ENCODE peak calls at places on chromosomes 1 and 21, in ten cellular contexts. R, W, A, C, Z, Q, T, F, M and O are unnamed samples. For H3K27me3, H3K36me3 and H3K4me1, the result is how much of the 10 kb centered on the place peaks cover.

GRCh38 chr1:33561576-33561975 is 89.1 kb downstream of the ZSCAN20 start:
- DNase-seq in Z (no peak), W (no peak), F (no peak), R (no peak), C (no peak), Q (no peak), A (no peak), T (no peak), M (no peak), O (no peak)

GRCh38 chr1:114107474-114108175 is 46.0 kb downstream of the SYT6 start:
- DNase-seq in Z (no peak), A (no peak), F (no peak), W (peak), Q (no peak), T (no peak), M (no peak), R (no peak), C (no peak), O (no peak)

GRCh38 chr1:229102741-229103480 is 168.0 kb upstream of the RAB4A start:
- DNase-seq in Z (no peak), R (no peak), A (no peak), M (no peak), W (no peak), C (no peak), F (no peak), Q (no peak), T (no peak), O (no peak)

GRCh38 chr1:62309906-62310305 is 9.3 kb downstream of the KANK4 start:
- DNase-seq in M (no peak), Z (no peak), A (no peak), R (no peak), T (peak), F (no peak), Q (no peak), C (no peak), W (no peak), O (no peak)

GRCh38 chr1:10835423-10836421 is 39.3 kb upstream of the CASZ1 start:
- DNase-seq in F (peak), M (no peak), W (peak), A (no peak), C (peak), Z (peak), R (no peak), T (peak), Q (peak), O (no peak)

GRCh38 chr1:226575436-226576390 is 27.1 kb downstream of the STUM start:
- DNase-seq in F (no peak), M (peak), Z (no peak), Q (no peak), C (peak), T (peak), R (no peak), W (peak), A (no peak), O (no peak)

GRCh38 chr1:29050141-29050540 is 73.6 kb downstream of the TMEM200B start:
- DNase-seq in Q (no peak), F (no peak), Z (no peak), A (no peak), M (no peak), W (no peak), T (no peak), R (no peak), C (no peak), O (no peak)

GRCh38 chr1:40834968-40835545 is 27.1 kb downstream of the CITED4 start:
- DNase-seq in F (no peak), R (no peak), W (no peak), Z (no peak), Q (no peak), M (peak), C (no peak), A (no peak), T (no peak), O (peak)

GRCh38 chr1:160164121-160164520 is 12.7 kb downstream of the ATP1A4 start:
- DNase-seq in A (no peak), Q (no peak), W (no peak), F (no peak), C (no peak), M (no peak), Z (no peak), T (no peak), R (no peak), O (no peak)

GRCh38 chr1:22255341-22256212 is 112.7 kb upstream of the WNT4 start:
- DNase-seq in A (no peak), R (no peak), T (no peak), Q (no peak), W (no peak), F (peak), C (no peak), Z (no peak), M (no peak), O (no peak)

GRCh38 chr1:209398330-209398991 is 185.1 kb upstream of the CAMK1G start:
- DNase-seq in Z (no peak), F (no peak), C (no peak), Q (no peak), R (peak), M (no peak), A (no peak), W (no peak), T (peak), O (peak)

GRCh38 chr1:209769171-209769904 is 13.5 kb downstream of the TRAF3IP3 start:
- DNase-seq in C (peak), W (peak), M (peak), F (no peak), Z (no peak), Q (no peak), R (peak), T (peak), A (peak), O (peak)

GRCh38 chr1:15347182-15347581 is 62.5 kb upstream of the EFHD2 start:
- DNase-seq in R (no peak), C (no peak), Q (no peak), Z (no peak), F (no peak), T (no peak), A (no peak), W (no peak), M (no peak), O (no peak)

GRCh38 chr1:25927541-25928265 is 21.5 kb upstream of the STMN1 start:
- DNase-seq in M (no peak), R (no peak), Q (no peak), F (no peak), A (no peak), W (no peak), C (no peak), Z (no peak), T (no peak), O (no peak)

GRCh38 chr21:15421521-15421920 is 308.3 kb upstream of the USP25 start:
- DNase-seq in Q (no peak), A (no peak), Z (no peak), C (no peak), R (peak), T (no peak), M (no peak), W (no peak), F (no peak), O (no peak)

GRCh38 chr1:30655672-30656071 is 67.7 kb downstream of the MATN1 start:
- DNase-seq in F (no peak), R (no peak), M (peak), C (no peak), W (no peak), T (no peak), A (no peak), Q (no peak), Z (no peak), O (no peak)

GRCh38 chr1:31795801-31796621 is 19.8 kb downstream of the SPOCD1 start:
- DNase-seq in T (peak), Z (no peak), C (no peak), M (peak), A (no peak), W (no peak), Q (no peak), F (peak), R (no peak), O (peak)

GRCh38 chr1:157073944-157074685 is 25.5 kb downstream of the ETV3L start:
- DNase-seq in A (no peak), W (peak), Q (peak), T (peak), F (peak), R (peak), Z (peak), M (peak), C (peak), O (peak)

GRCh38 chr1:230423936-230424335 is 2.2 kb downstream of the PGBD5 start:
- DNase-seq in W (no peak), A (no peak), R (no peak), C (no peak), M (no peak), F (no peak), Z (no peak), T (no peak), Q (no peak), O (no peak)
- H3K27me3 ChIP-seq in W (half or more), A (under half), R (under half), C (half or more), M (under half), F (half or more), Z (under half), T (half or more), Q (under half), O (under half)

DNA sequence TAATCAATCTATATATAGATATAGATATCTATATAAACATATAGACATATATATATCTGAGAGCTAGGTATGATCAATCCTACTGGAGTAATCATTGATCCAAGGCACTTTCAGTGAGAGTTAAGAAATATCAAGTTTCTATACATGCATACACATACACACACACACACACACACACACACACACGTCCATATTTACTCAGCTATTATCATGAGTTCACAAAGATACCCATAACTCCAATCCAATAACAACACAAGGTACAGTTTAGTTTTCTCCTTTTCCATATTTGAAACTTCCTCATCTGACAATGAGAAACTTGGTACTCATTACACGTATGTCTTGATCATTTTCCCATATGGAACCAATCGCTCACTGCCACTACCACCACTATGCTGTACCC is 27.3 kb upstream of the ZZZ3 start:
- DNase-seq in Q (no peak), M (no peak), F (no peak), T (no peak), R (no peak), C (no peak), W (no peak), A (no peak), Z (no peak), O (no peak)
- H3K36me3 ChIP-seq in Q (under half), M (half or more), F (half or more), T (under half), R (under half), C (half or more), W (half or more), A (under half), Z (under half), O (half or more)

GRCh38 chr1:164261691-164262240 is 297.2 kb upstream of the PBX1 start:
- DNase-seq in F (no peak), W (no peak), A (no peak), C (no peak), R (no peak), M (no peak), Z (no peak), T (no peak), Q (no peak), O (no peak)
- H3K4me1 ChIP-seq in F (under half), W (under half), A (under half), C (under half), R (under half), M (under half), Z (under half), T (under half), Q (under half), O (under half)

GRCh38 chr21:42627527-42628289 is 25.7 kb upstream of the PDE9A start:
- DNase-seq in M (peak), W (peak), A (no peak), F (no peak), R (no peak), C (peak), Q (no peak), Z (no peak), T (no peak), O (no peak)
- H3K27me3 ChIP-seq in M (under half), W (under half), A (under half), F (under half), R (under half), C (under half), Q (under half), Z (under half), T (half or more), O (under half)

GRCh38 chr1:53210352-53210751 is 10.1 kb downstream of the CZIB start:
- DNase-seq in F (no peak), M (no peak), R (no peak), W (no peak), Q (no peak), T (no peak), A (no peak), Z (no peak), C (no peak), O (no peak)
- H3K36me3 ChIP-seq in F (half or more), M (half or more), R (under half), W (under half), Q (under half), T (half or more), A (under half), Z (under half), C (under half), O (half or more)

GRCh38 chr21:44303490-44303981 is 3.7 kb downstream of the PFKL start:
- DNase-seq in Q (peak), T (no peak), W (no peak), C (no peak), M (no peak), F (peak), R (no peak), Z (no peak), A (no peak), O (no peak)
- H3K4me1 ChIP-seq in Q (half or more), T (under half), W (under half), C (half or more), M (half or more), F (half or more), R (under half), Z (under half), A (under half), O (under half)

DNA sequence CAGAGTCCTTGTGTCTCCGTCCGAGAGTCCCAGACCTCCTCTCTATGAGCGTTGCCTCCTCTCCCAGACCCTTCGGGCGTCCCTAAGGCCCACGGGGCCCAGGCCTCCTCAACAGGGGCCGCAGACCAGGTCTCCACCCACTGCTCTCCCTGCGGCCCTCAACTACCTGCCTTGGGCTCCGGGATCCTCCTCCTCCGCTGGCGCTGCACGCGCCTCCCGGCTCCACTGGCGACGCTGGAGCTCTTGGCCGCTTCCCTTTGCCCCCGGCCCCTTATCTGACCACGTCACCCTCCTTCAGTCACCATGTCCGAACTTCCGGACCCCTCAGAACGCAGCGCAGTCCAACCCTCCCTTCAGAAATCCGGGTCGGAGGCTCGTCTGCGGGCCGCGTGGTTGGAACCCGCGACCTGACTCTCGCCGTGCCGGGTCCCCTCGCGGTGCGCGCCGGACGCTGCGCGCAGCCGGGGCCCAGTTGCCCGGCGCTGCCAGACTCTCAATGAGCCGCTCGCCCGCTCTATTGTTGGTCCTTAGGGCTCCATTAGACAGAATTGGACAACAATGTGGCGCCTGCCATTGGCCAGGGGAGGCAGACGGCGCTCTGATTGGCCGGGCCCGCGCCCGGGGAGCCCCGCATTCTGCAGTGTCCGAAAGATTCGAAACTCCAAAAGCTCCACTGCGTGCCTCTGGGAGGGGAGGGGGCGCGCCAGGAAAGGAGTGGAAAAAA is at the start of gene DMRTA2:
- DNase-seq in C (no peak), A (no peak), W (peak), Q (no peak), Z (no peak), F (no peak), R (peak), T (no peak), M (no peak), O (peak)
- H3K27me3 ChIP-seq in C (half or more), A (under half), W (half or more), Q (under half), Z (under half), F (half or more), R (half or more), T (under half), M (under half), O (under half)

GRCh38 chr1:211515090-211516023 is 23.4 kb upstream of the RD3 start:
- DNase-seq in W (peak), A (peak), Q (peak), C (peak), Z (peak), F (peak), T (peak), M (peak), R (peak), O (peak)
- H3K36me3 ChIP-seq in W (under half), A (under half), Q (under half), C (under half), Z (under half), F (under half), T (under half), M (under half), R (under half), O (under half)

DNA sequence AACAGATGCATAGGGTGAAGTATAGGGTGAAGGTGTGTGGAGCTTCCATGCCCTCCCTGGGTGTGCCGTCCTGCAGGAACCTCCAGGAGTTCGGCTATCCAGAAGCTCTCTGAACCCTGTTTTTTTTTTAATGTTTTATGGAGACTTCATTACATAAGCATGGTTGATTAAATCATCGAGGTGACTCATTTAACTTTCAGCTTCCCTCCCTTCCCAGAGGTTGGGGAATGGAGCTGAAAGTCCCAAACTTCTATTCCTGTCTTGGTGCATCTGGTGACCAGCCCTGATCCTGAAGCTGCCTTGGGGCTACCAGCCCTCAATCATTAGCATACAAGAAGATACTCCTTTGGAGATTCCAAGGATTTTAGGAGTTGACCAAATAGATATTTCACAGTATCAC is 9.4 kb downstream of the RRP15 start:
- DNase-seq in Q (no peak), T (peak), A (no peak), W (no peak), R (peak), Z (no peak), M (no peak), F (no peak), C (no peak), O (no peak)
- H3K4me1 ChIP-seq in Q (under half), T (under half), A (under half), W (under half), R (under half), Z (under half), M (under half), F (under half), C (under half), O (under half)